ENCODE peak calls at places on chromosomes 11 and 22, in six cellular contexts. One of them, this sample, is unnamed.
A peak's percentile ranks its signal among the peaks of the same experiment; 100 is the strongest.

GRCh38 chr22:47129902-47130301 is 367.5 kb downstream of the TBC1D22A start:
- DNase-seq in KBM-7: peak; percentile 21
- DNase-seq in islet precursor cell: peak; percentile 64
- DNase-seq in stimulated activated CD8-positive, alpha-beta memory T cell treated with anti-CD3 and anti-CD28 coated beads, Interleukin-4, amount 100 ng/mL, for 1 hour: no peak
- DNase-seq in glutamatergic neuron: peak; percentile 14
- DNase-seq in GM23248: peak; percentile 13
- DNase-seq in this sample: peak; percentile 40

GRCh38 chr11:68364581-68364980 is 52.2 kb downstream of the LRP5 start:
- DNase-seq in KBM-7: no peak
- DNase-seq in islet precursor cell: no peak
- DNase-seq in stimulated activated CD8-positive, alpha-beta memory T cell treated with anti-CD3 and anti-CD28 coated beads, Interleukin-4, amount 100 ng/mL, for 1 hour: no peak
- DNase-seq in glutamatergic neuron: peak; percentile 11
- DNase-seq in GM23248: no peak
- DNase-seq in this sample: no peak

GRCh38 chr22:37887610-37888378 is 18.3 kb upstream of the MICALL1 start:
- DNase-seq in KBM-7: no peak
- DNase-seq in islet precursor cell: peak; percentile 99
- DNase-seq in stimulated activated CD8-positive, alpha-beta memory T cell treated with anti-CD3 and anti-CD28 coated beads, Interleukin-4, amount 100 ng/mL, for 1 hour: no peak
- DNase-seq in glutamatergic neuron: peak; percentile 31
- DNase-seq in GM23248: peak; percentile 78
- DNase-seq in this sample: peak; percentile 89

GRCh38 chr22:41933411-41934177 is 7.0 kb upstream of the TNFRSF13C start:
- DNase-seq in KBM-7: no peak
- DNase-seq in islet precursor cell: peak; percentile 43
- DNase-seq in stimulated activated CD8-positive, alpha-beta memory T cell treated with anti-CD3 and anti-CD28 coated beads, Interleukin-4, amount 100 ng/mL, for 1 hour: no peak
- DNase-seq in glutamatergic neuron: no peak
- DNase-seq in GM23248: no peak
- DNase-seq in this sample: no peak

GRCh38 chr11:67416416-67417335 is 1.2 kb downstream of the CARNS1 start:
- DNase-seq in KBM-7: peak; percentile 43
- DNase-seq in islet precursor cell: no peak
- DNase-seq in stimulated activated CD8-positive, alpha-beta memory T cell treated with anti-CD3 and anti-CD28 coated beads, Interleukin-4, amount 100 ng/mL, for 1 hour: peak; percentile 74
- DNase-seq in glutamatergic neuron: no peak
- DNase-seq in GM23248: peak; percentile 37
- DNase-seq in this sample: no peak

GRCh38 chr22:28438183-28438778 is 241.4 kb downstream of the TTC28 start:
- DNase-seq in KBM-7: no peak
- DNase-seq in islet precursor cell: no peak
- DNase-seq in stimulated activated CD8-positive, alpha-beta memory T cell treated with anti-CD3 and anti-CD28 coated beads, Interleukin-4, amount 100 ng/mL, for 1 hour: no peak
- DNase-seq in glutamatergic neuron: no peak
- DNase-seq in GM23248: no peak
- DNase-seq in this sample: no peak

GRCh38 chr22:27612075-27612474 is 189.5 kb downstream of the MN1 start:
- DNase-seq in KBM-7: peak; percentile 53
- DNase-seq in islet precursor cell: no peak
- DNase-seq in stimulated activated CD8-positive, alpha-beta memory T cell treated with anti-CD3 and anti-CD28 coated beads, Interleukin-4, amount 100 ng/mL, for 1 hour: no peak
- DNase-seq in glutamatergic neuron: peak; percentile 13
- DNase-seq in GM23248: no peak
- DNase-seq in this sample: no peak

GRCh38 chr22:27780161-27780575 is 21.4 kb downstream of the MN1 start:
- DNase-seq in KBM-7: no peak
- DNase-seq in islet precursor cell: no peak
- DNase-seq in stimulated activated CD8-positive, alpha-beta memory T cell treated with anti-CD3 and anti-CD28 coated beads, Interleukin-4, amount 100 ng/mL, for 1 hour: no peak
- DNase-seq in glutamatergic neuron: no peak
- DNase-seq in GM23248: peak; percentile 51
- DNase-seq in this sample: no peak

GRCh38 chr22:40009231-40009769 is 14.5 kb downstream of the FAM83F start:
- DNase-seq in KBM-7: no peak
- DNase-seq in islet precursor cell: peak; percentile 51
- DNase-seq in stimulated activated CD8-positive, alpha-beta memory T cell treated with anti-CD3 and anti-CD28 coated beads, Interleukin-4, amount 100 ng/mL, for 1 hour: no peak
- DNase-seq in glutamatergic neuron: peak; percentile 38
- DNase-seq in GM23248: no peak
- DNase-seq in this sample: no peak

GRCh38 chr11:15236514-15236913 is 121.8 kb downstream of the INSC start:
- DNase-seq in KBM-7: no peak
- DNase-seq in islet precursor cell: no peak
- DNase-seq in stimulated activated CD8-positive, alpha-beta memory T cell treated with anti-CD3 and anti-CD28 coated beads, Interleukin-4, amount 100 ng/mL, for 1 hour: no peak
- DNase-seq in glutamatergic neuron: no peak
- DNase-seq in GM23248: no peak
- DNase-seq in this sample: no peak

GRCh38 chr22:32904044-32904443 is 102.5 kb downstream of the TIMP3 start:
- DNase-seq in KBM-7: no peak
- DNase-seq in islet precursor cell: no peak
- DNase-seq in stimulated activated CD8-positive, alpha-beta memory T cell treated with anti-CD3 and anti-CD28 coated beads, Interleukin-4, amount 100 ng/mL, for 1 hour: no peak
- DNase-seq in glutamatergic neuron: peak; percentile 33
- DNase-seq in GM23248: peak; percentile 66
- DNase-seq in this sample: peak; percentile 49

GRCh38 chr11:45102361-45102809 is 44.1 kb upstream of the PRDM11 start:
- DNase-seq in KBM-7: no peak
- DNase-seq in islet precursor cell: no peak
- DNase-seq in stimulated activated CD8-positive, alpha-beta memory T cell treated with anti-CD3 and anti-CD28 coated beads, Interleukin-4, amount 100 ng/mL, for 1 hour: no peak
- DNase-seq in glutamatergic neuron: no peak
- DNase-seq in GM23248: peak; percentile 27
- DNase-seq in this sample: peak; percentile 13

GRCh38 chr22:28462041-28462440 is 217.6 kb downstream of the TTC28 start:
- DNase-seq in KBM-7: no peak
- DNase-seq in islet precursor cell: no peak
- DNase-seq in stimulated activated CD8-positive, alpha-beta memory T cell treated with anti-CD3 and anti-CD28 coated beads, Interleukin-4, amount 100 ng/mL, for 1 hour: no peak
- DNase-seq in glutamatergic neuron: no peak
- DNase-seq in GM23248: no peak
- DNase-seq in this sample: no peak

GRCh38 chr22:21896951-21897513 is 29.6 kb upstream of the MAPK1 start:
- DNase-seq in KBM-7: no peak
- DNase-seq in islet precursor cell: no peak
- DNase-seq in stimulated activated CD8-positive, alpha-beta memory T cell treated with anti-CD3 and anti-CD28 coated beads, Interleukin-4, amount 100 ng/mL, for 1 hour: no peak
- DNase-seq in glutamatergic neuron: no peak
- DNase-seq in GM23248: no peak
- DNase-seq in this sample: no peak

GRCh38 chr11:1230456-1231395 is 7.9 kb downstream of the MUC5B start:
- DNase-seq in KBM-7: no peak
- DNase-seq in islet precursor cell: peak; percentile 51
- DNase-seq in stimulated activated CD8-positive, alpha-beta memory T cell treated with anti-CD3 and anti-CD28 coated beads, Interleukin-4, amount 100 ng/mL, for 1 hour: no peak
- DNase-seq in glutamatergic neuron: peak; percentile 31
- DNase-seq in GM23248: no peak
- DNase-seq in this sample: no peak

GRCh38 chr11:34624069-34624468 is 3.2 kb downstream of the EHF start:
- DNase-seq in KBM-7: no peak
- DNase-seq in islet precursor cell: no peak
- DNase-seq in stimulated activated CD8-positive, alpha-beta memory T cell treated with anti-CD3 and anti-CD28 coated beads, Interleukin-4, amount 100 ng/mL, for 1 hour: no peak
- DNase-seq in glutamatergic neuron: no peak
- DNase-seq in GM23248: no peak
- DNase-seq in this sample: no peak

GRCh38 chr22:37326726-37327125 is 44.4 kb downstream of the CYTH4 start:
- DNase-seq in KBM-7: no peak
- DNase-seq in islet precursor cell: no peak
- DNase-seq in stimulated activated CD8-positive, alpha-beta memory T cell treated with anti-CD3 and anti-CD28 coated beads, Interleukin-4, amount 100 ng/mL, for 1 hour: no peak
- DNase-seq in glutamatergic neuron: no peak
- DNase-seq in GM23248: no peak
- DNase-seq in this sample: no peak